ENCODE peak calls at places on chromosomes 3 and 15, in ten cellular contexts. One of them, this sample, is unnamed. For H3K4me1, the result is how much of the 10 kb centered on the place peaks cover.

GRCh38 chr15:75063338-75063737 is 39.9 kb downstream of the PPCDC start:
- DNase-seq in tibial artery: no peak
- DNase-seq in pancreas: peak
- DNase-seq in uterus: no peak
- DNase-seq in hepatocyte: no peak
- DNase-seq in cardiac muscle cell: no peak
- DNase-seq in heart left ventricle: no peak
- DNase-seq in lung: no peak
- DNase-seq in thoracic aorta: no peak
- DNase-seq in HepG2: no peak
- DNase-seq in this sample: no peak

GRCh38 chr3:17730318-17730967 is 12.0 kb downstream of the TBC1D5 start:
- DNase-seq in tibial artery: no peak
- DNase-seq in pancreas: no peak
- DNase-seq in uterus: no peak
- DNase-seq in hepatocyte: peak
- DNase-seq in cardiac muscle cell: peak
- DNase-seq in heart left ventricle: no peak
- DNase-seq in lung: no peak
- DNase-seq in thoracic aorta: no peak
- DNase-seq in HepG2: peak
- DNase-seq in this sample: peak

GRCh38 chr15:45891766-45892165 is 256.9 kb downstream of the SQOR start:
- DNase-seq in tibial artery: peak
- DNase-seq in pancreas: peak
- DNase-seq in uterus: peak
- DNase-seq in hepatocyte: peak
- DNase-seq in cardiac muscle cell: no peak
- DNase-seq in heart left ventricle: no peak
- DNase-seq in lung: no peak
- DNase-seq in thoracic aorta: peak
- DNase-seq in HepG2: no peak
- DNase-seq in this sample: no peak

GRCh38 chr15:72342385-72342784 is 22.4 kb upstream of the CELF6 start:
- DNase-seq in tibial artery: no peak
- DNase-seq in pancreas: no peak
- DNase-seq in uterus: no peak
- DNase-seq in hepatocyte: peak
- DNase-seq in cardiac muscle cell: peak
- DNase-seq in heart left ventricle: no peak
- DNase-seq in lung: no peak
- DNase-seq in thoracic aorta: no peak
- DNase-seq in HepG2: peak
- DNase-seq in this sample: no peak

GRCh38 chr3:116263842-116264545 is 181.3 kb downstream of the LSAMP start:
- DNase-seq in tibial artery: no peak
- DNase-seq in pancreas: no peak
- DNase-seq in uterus: no peak
- DNase-seq in hepatocyte: no peak
- DNase-seq in cardiac muscle cell: no peak
- DNase-seq in heart left ventricle: no peak
- DNase-seq in lung: no peak
- DNase-seq in thoracic aorta: no peak
- DNase-seq in HepG2: no peak
- DNase-seq in this sample: no peak

GRCh38 chr3:147392083-147392916 is 14.0 kb downstream of the ZIC4 start:
- DNase-seq in tibial artery: no peak
- DNase-seq in pancreas: peak
- DNase-seq in uterus: no peak
- DNase-seq in hepatocyte: peak
- DNase-seq in cardiac muscle cell: peak
- DNase-seq in heart left ventricle: no peak
- DNase-seq in lung: no peak
- DNase-seq in thoracic aorta: no peak
- DNase-seq in HepG2: no peak
- DNase-seq in this sample: no peak

GRCh38 chr3:106908181-106908938 is 468.9 kb upstream of the CCDC54 start:
- DNase-seq in tibial artery: no peak
- DNase-seq in pancreas: no peak
- DNase-seq in uterus: no peak
- DNase-seq in hepatocyte: no peak
- DNase-seq in cardiac muscle cell: no peak
- DNase-seq in heart left ventricle: no peak
- DNase-seq in lung: no peak
- DNase-seq in thoracic aorta: no peak
- DNase-seq in HepG2: no peak
- DNase-seq in this sample: no peak

GRCh38 chr15:84034831-84035753 is 200.5 kb upstream of the GOLGA6L4 start:
- DNase-seq in tibial artery: no peak
- DNase-seq in pancreas: peak
- DNase-seq in uterus: no peak
- DNase-seq in hepatocyte: peak
- DNase-seq in cardiac muscle cell: peak
- DNase-seq in heart left ventricle: no peak
- DNase-seq in lung: no peak
- DNase-seq in thoracic aorta: no peak
- DNase-seq in HepG2: peak
- DNase-seq in this sample: no peak

GRCh38 chr15:91100561-91101355 is 701 bp downstream of the SV2B start:
- DNase-seq in tibial artery: no peak
- DNase-seq in pancreas: no peak
- DNase-seq in uterus: no peak
- DNase-seq in hepatocyte: no peak
- DNase-seq in cardiac muscle cell: no peak
- DNase-seq in heart left ventricle: no peak
- DNase-seq in lung: no peak
- DNase-seq in thoracic aorta: no peak
- DNase-seq in HepG2: no peak
- DNase-seq in this sample: no peak

GRCh38 chr15:67133738-67134576 is 68.6 kb downstream of the SMAD3 start:
- DNase-seq in tibial artery: peak
- DNase-seq in pancreas: no peak
- DNase-seq in uterus: no peak
- DNase-seq in hepatocyte: no peak
- DNase-seq in cardiac muscle cell: peak
- DNase-seq in heart left ventricle: no peak
- DNase-seq in lung: no peak
- DNase-seq in thoracic aorta: no peak
- DNase-seq in HepG2: no peak
- DNase-seq in this sample: peak

GRCh38 chr3:30203301-30203700 is 403.1 kb upstream of the TGFBR2 start:
- DNase-seq in tibial artery: no peak
- DNase-seq in pancreas: no peak
- DNase-seq in uterus: no peak
- DNase-seq in hepatocyte: no peak
- DNase-seq in cardiac muscle cell: no peak
- DNase-seq in heart left ventricle: no peak
- DNase-seq in lung: no peak
- DNase-seq in thoracic aorta: no peak
- DNase-seq in HepG2: no peak
- DNase-seq in this sample: no peak

GRCh38 chr3:125137432-125138033 is 75.0 kb downstream of the SLC12A8 start:
- DNase-seq in tibial artery: no peak
- DNase-seq in pancreas: no peak
- DNase-seq in uterus: peak
- DNase-seq in hepatocyte: no peak
- DNase-seq in cardiac muscle cell: no peak
- DNase-seq in heart left ventricle: no peak
- DNase-seq in lung: no peak
- DNase-seq in thoracic aorta: no peak
- DNase-seq in HepG2: no peak
- DNase-seq in this sample: no peak

GRCh38 chr3:45807645-45808540 is 11.6 kb upstream of the SLC6A20 start:
- DNase-seq in tibial artery: no peak
- DNase-seq in pancreas: no peak
- DNase-seq in uterus: no peak
- DNase-seq in hepatocyte: no peak
- DNase-seq in cardiac muscle cell: no peak
- DNase-seq in heart left ventricle: no peak
- DNase-seq in lung: peak
- DNase-seq in thoracic aorta: no peak
- DNase-seq in HepG2: no peak
- DNase-seq in this sample: no peak

GRCh38 chr15:98720036-98720435 is 71.7 kb downstream of the IGF1R start:
- DNase-seq in tibial artery: no peak
- DNase-seq in pancreas: no peak
- DNase-seq in uterus: no peak
- DNase-seq in hepatocyte: no peak
- DNase-seq in cardiac muscle cell: no peak
- DNase-seq in heart left ventricle: no peak
- DNase-seq in lung: no peak
- DNase-seq in thoracic aorta: no peak
- DNase-seq in HepG2: no peak
- DNase-seq in this sample: no peak
- H3K4me1 ChIP-seq in tibial artery: half or more
- H3K4me1 ChIP-seq in pancreas: under half
- H3K4me1 ChIP-seq in uterus: under half
- H3K4me1 ChIP-seq in hepatocyte: under half
- H3K4me1 ChIP-seq in cardiac muscle cell: under half
- H3K4me1 ChIP-seq in heart left ventricle: half or more
- H3K4me1 ChIP-seq in lung: under half
- H3K4me1 ChIP-seq in thoracic aorta: half or more
- H3K4me1 ChIP-seq in HepG2: half or more
- H3K4me1 ChIP-seq in this sample: under half

GRCh38 chr3:10232138-10232537 is 16.1 kb upstream of the TATDN2 start:
- DNase-seq in tibial artery: no peak
- DNase-seq in pancreas: no peak
- DNase-seq in uterus: no peak
- DNase-seq in hepatocyte: no peak
- DNase-seq in cardiac muscle cell: no peak
- DNase-seq in heart left ventricle: no peak
- DNase-seq in lung: no peak
- DNase-seq in thoracic aorta: no peak
- DNase-seq in HepG2: no peak
- DNase-seq in this sample: no peak

GRCh38 chr3:10224794-10225660 is 23.2 kb upstream of the TATDN2 start:
- DNase-seq in tibial artery: peak
- DNase-seq in pancreas: peak
- DNase-seq in uterus: peak
- DNase-seq in hepatocyte: peak
- DNase-seq in cardiac muscle cell: peak
- DNase-seq in heart left ventricle: peak
- DNase-seq in lung: peak
- DNase-seq in thoracic aorta: peak
- DNase-seq in HepG2: peak
- DNase-seq in this sample: peak

GRCh38 chr3:10228248-10228950 is 19.9 kb upstream of the TATDN2 start:
- DNase-seq in tibial artery: no peak
- DNase-seq in pancreas: no peak
- DNase-seq in uterus: no peak
- DNase-seq in hepatocyte: no peak
- DNase-seq in cardiac muscle cell: no peak
- DNase-seq in heart left ventricle: no peak
- DNase-seq in lung: no peak
- DNase-seq in thoracic aorta: no peak
- DNase-seq in HepG2: no peak
- DNase-seq in this sample: no peak

GRCh38 chr3:10223676-10224639 is 24.3 kb upstream of the TATDN2 start:
- DNase-seq in tibial artery: no peak
- DNase-seq in pancreas: no peak
- DNase-seq in uterus: no peak
- DNase-seq in hepatocyte: no peak
- DNase-seq in cardiac muscle cell: no peak
- DNase-seq in heart left ventricle: no peak
- DNase-seq in lung: no peak
- DNase-seq in thoracic aorta: no peak
- DNase-seq in HepG2: peak
- DNase-seq in this sample: no peak

DNA sequence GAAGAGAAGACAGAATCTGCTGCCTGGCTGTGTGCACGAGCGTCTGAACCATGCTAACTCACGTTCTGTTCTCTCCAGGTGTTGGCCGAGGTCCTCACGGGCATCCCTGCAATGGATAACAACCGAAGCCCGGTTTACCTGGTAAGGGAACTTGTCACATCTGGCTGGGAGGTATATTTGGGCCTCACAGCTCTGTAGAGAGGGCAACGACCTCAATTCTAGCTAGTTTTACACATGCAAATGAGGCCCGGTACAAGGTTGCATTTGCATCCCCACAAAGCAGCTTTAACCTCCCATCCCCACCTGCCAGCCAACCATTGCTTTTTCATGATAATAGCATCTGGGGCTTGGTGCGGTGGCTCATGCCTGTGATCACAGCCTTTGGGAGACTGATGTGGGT is 22.0 kb upstream of the TATDN2 start:
- DNase-seq in tibial artery: no peak
- DNase-seq in pancreas: no peak
- DNase-seq in uterus: no peak
- DNase-seq in hepatocyte: no peak
- DNase-seq in cardiac muscle cell: no peak
- DNase-seq in heart left ventricle: no peak
- DNase-seq in lung: no peak
- DNase-seq in thoracic aorta: no peak
- DNase-seq in HepG2: no peak
- DNase-seq in this sample: no peak
- H3K4me1 ChIP-seq in tibial artery: under half
- H3K4me1 ChIP-seq in pancreas: under half
- H3K4me1 ChIP-seq in uterus: under half
- H3K4me1 ChIP-seq in hepatocyte: under half
- H3K4me1 ChIP-seq in cardiac muscle cell: under half
- H3K4me1 ChIP-seq in heart left ventricle: under half
- H3K4me1 ChIP-seq in lung: under half
- H3K4me1 ChIP-seq in thoracic aorta: under half
- H3K4me1 ChIP-seq in HepG2: under half
- H3K4me1 ChIP-seq in this sample: under half

GRCh38 chr15:70091649-70092461 is 5.9 kb downstream of the TLE3 start:
- DNase-seq in tibial artery: no peak
- DNase-seq in pancreas: no peak
- DNase-seq in uterus: no peak
- DNase-seq in hepatocyte: peak
- DNase-seq in cardiac muscle cell: no peak
- DNase-seq in heart left ventricle: peak
- DNase-seq in lung: peak
- DNase-seq in thoracic aorta: no peak
- DNase-seq in HepG2: peak
- DNase-seq in this sample: peak
- H3K4me1 ChIP-seq in tibial artery: half or more
- H3K4me1 ChIP-seq in pancreas: under half
- H3K4me1 ChIP-seq in uterus: under half
- H3K4me1 ChIP-seq in hepatocyte: half or more
- H3K4me1 ChIP-seq in cardiac muscle cell: under half
- H3K4me1 ChIP-seq in heart left ventricle: half or more
- H3K4me1 ChIP-seq in lung: under half
- H3K4me1 ChIP-seq in thoracic aorta: under half
- H3K4me1 ChIP-seq in HepG2: half or more
- H3K4me1 ChIP-seq in this sample: under half

DNA sequence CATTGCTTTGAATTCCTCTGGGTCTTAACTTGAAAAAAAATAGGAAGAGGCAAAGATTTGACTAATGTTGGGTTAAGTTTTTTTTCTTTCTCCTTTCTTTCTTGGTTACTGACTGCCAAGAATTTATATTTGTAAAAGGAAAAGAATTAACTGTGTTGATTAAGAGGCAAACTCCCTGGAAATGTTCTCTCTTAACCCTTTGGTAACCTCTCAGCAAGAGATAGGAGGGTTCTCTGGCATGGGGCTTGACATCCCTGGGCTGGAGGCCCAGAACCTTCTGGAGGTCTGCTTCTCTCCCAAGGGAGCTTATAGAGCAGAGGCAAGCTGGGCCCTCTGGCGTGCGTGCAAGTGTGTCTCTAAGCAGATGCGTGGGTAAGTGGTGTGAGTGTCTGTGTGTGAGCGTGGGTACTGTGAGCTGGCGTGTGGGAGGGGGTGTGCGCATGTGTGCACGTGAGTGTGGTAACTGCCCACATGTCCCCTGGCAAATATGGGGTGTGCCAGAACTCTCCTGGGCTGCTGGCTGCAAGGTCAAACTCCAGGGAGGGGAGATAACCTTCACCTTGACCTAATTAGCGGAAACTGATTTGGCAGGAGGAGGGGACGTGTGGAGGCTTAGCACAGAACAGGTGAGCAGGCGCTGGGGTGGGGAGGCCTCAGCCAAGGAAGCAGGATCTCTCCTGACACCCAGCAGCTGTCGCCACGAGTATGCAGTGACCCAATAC is 49.4 kb upstream of the MAGEF1 start:
- DNase-seq in tibial artery: no peak
- DNase-seq in pancreas: peak
- DNase-seq in uterus: peak
- DNase-seq in hepatocyte: no peak
- DNase-seq in cardiac muscle cell: no peak
- DNase-seq in heart left ventricle: no peak
- DNase-seq in lung: no peak
- DNase-seq in thoracic aorta: no peak
- DNase-seq in HepG2: no peak
- DNase-seq in this sample: no peak
- H3K4me1 ChIP-seq in tibial artery: under half
- H3K4me1 ChIP-seq in pancreas: under half
- H3K4me1 ChIP-seq in uterus: under half
- H3K4me1 ChIP-seq in hepatocyte: under half
- H3K4me1 ChIP-seq in cardiac muscle cell: under half
- H3K4me1 ChIP-seq in heart left ventricle: under half
- H3K4me1 ChIP-seq in lung: under half
- H3K4me1 ChIP-seq in thoracic aorta: under half
- H3K4me1 ChIP-seq in HepG2: under half
- H3K4me1 ChIP-seq in this sample: under half